ENCODE peak calls at places on chromosomes 2 and 18, in seven cellular contexts. A, W, J, N, P, B and U are unnamed samples.

GRCh38 chr2:202317080-202317859 is 51.7 kb downstream of the NOP58 start:
- DNase-seq in A (no peak), W (no peak), J (peak), N (no peak), P (peak), B (peak), U (peak)

GRCh38 chr2:121256720-121257475 is 28.1 kb downstream of the TFCP2L1 start:
- DNase-seq in A (no peak), W (no peak), J (no peak), N (no peak), P (no peak), B (no peak), U (no peak)

GRCh38 chr2:65055427-65056214 is 595 bp upstream of the CEP68 start:
- DNase-seq in A (no peak), W (peak), J (no peak), N (peak), P (no peak), B (no peak), U (no peak)

GRCh38 chr2:136113767-136114070 is 4.2 kb downstream of the CXCR4 start:
- DNase-seq in A (no peak), W (no peak), J (no peak), N (no peak), P (no peak), B (no peak), U (no peak)

GRCh38 chr2:168913495-168913894 is 12.4 kb downstream of the G6PC2 start:
- DNase-seq in A (no peak), W (no peak), J (no peak), N (no peak), P (no peak), B (no peak), U (no peak)

GRCh38 chr2:232325324-232326273 is 53.0 kb upstream of the ALPP start:
- DNase-seq in A (peak), W (peak), J (no peak), N (no peak), P (peak), B (peak), U (no peak)

GRCh38 chr2:641501-642430 is 35.4 kb downstream of the TMEM18 start:
- DNase-seq in A (no peak), W (no peak), J (no peak), N (no peak), P (no peak), B (no peak), U (no peak)

GRCh38 chr2:169361706-169362345 is 508 bp downstream of the LRP2 start:
- DNase-seq in A (no peak), W (peak), J (no peak), N (no peak), P (peak), B (peak), U (no peak)

GRCh38 chr18:63067939-63068338 is 251.6 kb downstream of the BCL2 start:
- DNase-seq in A (no peak), W (peak), J (no peak), N (no peak), P (no peak), B (no peak), U (no peak)

GRCh38 chr2:6917071-6917760 is at the start of gene RNF144A:
- DNase-seq in A (peak), W (peak), J (no peak), N (no peak), P (peak), B (peak), U (no peak)

GRCh38 chr2:216286616-216287231 is 85.6 kb downstream of the MARCHF4 start:
- DNase-seq in A (no peak), W (no peak), J (no peak), N (no peak), P (no peak), B (no peak), U (no peak)

GRCh38 chr2:238848941-238849853 is 1.3 kb downstream of the TWIST2 start:
- DNase-seq in A (no peak), W (no peak), J (no peak), N (no peak), P (peak), B (no peak), U (no peak)

GRCh38 chr2:57740905-57741304 is 305.7 kb upstream of the VRK2 start:
- DNase-seq in A (no peak), W (no peak), J (no peak), N (no peak), P (no peak), B (no peak), U (no peak)